ENCODE peak calls at places on chromosomes 11 and 22, in eight cellular contexts. O, M, L, H, F, P, T and G are unnamed samples.

GRCh38 chr11:75422248-75423231 is 10.5 kb downstream of the KLHL35 start:
- DNase-seq in H (no peak), P (peak; percentile 86), F (no peak), T (no peak), M (no peak), O (no peak), L (no peak), G (no peak)

GRCh38 chr11:818396-819128 is at the start of gene PNPLA2:
- DNase-seq in P (peak; percentile 11), O (no peak), L (no peak), M (no peak), H (no peak), F (no peak), T (peak; percentile 79), G (no peak)

GRCh38 chr11:102448869-102449224 is 3.7 kb downstream of the TMEM123 start:
- DNase-seq in O (no peak), T (no peak), H (no peak), P (no peak), L (no peak), F (peak; percentile 66), M (no peak), G (no peak)

GRCh38 chr11:87036756-87037449 is 831 bp upstream of the TMEM135 start:
- DNase-seq in F (no peak), L (no peak), O (no peak), P (peak; percentile 51), M (no peak), T (no peak), H (no peak), G (no peak)

GRCh38 chr22:43894122-43894521 is 2.3 kb upstream of the PNPLA5 start:
- DNase-seq in T (no peak), M (no peak), O (no peak), L (no peak), H (no peak), P (no peak), F (no peak), G (no peak)

GRCh38 chr11:44992181-44992582 is 41.5 kb upstream of the TP53I11 start:
- DNase-seq in H (no peak), O (peak; percentile 57), T (no peak), P (no peak), F (no peak), L (no peak), M (no peak), G (no peak)

GRCh38 chr22:24768537-24769374 is 5.8 kb downstream of the PIWIL3 start:
- DNase-seq in T (peak; percentile 83), M (peak; percentile 55), O (peak; percentile 64), F (peak; percentile 49), L (no peak), H (peak; percentile 30), P (peak; percentile 68), G (peak; percentile 24)

GRCh38 chr11:15707971-15708370 is 593.2 kb downstream of the INSC start:
- DNase-seq in T (peak; percentile 85), P (peak; percentile 9), L (no peak), O (no peak), H (no peak), F (no peak), M (no peak), G (no peak)

GRCh38 chr11:119093666-119093950 is 8.0 kb downstream of the DPAGT1 start:
- DNase-seq in T (no peak), L (no peak), O (no peak), H (no peak), M (no peak), P (no peak), F (no peak), G (no peak)

GRCh38 chr22:34416321-34416900 is 496.1 kb upstream of the LARGE1 start:
- DNase-seq in L (no peak), F (no peak), T (no peak), M (no peak), P (no peak), O (no peak), H (no peak), G (no peak)

GRCh38 chr11:61516191-61516590 is 7.6 kb downstream of the LRRC10B start:
- DNase-seq in O (no peak), M (no peak), P (no peak), L (no peak), T (peak; percentile 72), H (no peak), F (no peak), G (no peak)

GRCh38 chr11:67195971-67196418 is 70.3 kb upstream of the GRK2 start:
- DNase-seq in T (no peak), M (no peak), H (no peak), F (no peak), L (no peak), O (no peak), P (peak; percentile 84), G (no peak)

GRCh38 chr11:1877211-1878133 is 14.2 kb downstream of the PRR33 start:
- DNase-seq in F (no peak), P (peak; percentile 8), M (no peak), H (no peak), T (peak; percentile 90), L (no peak), O (no peak), G (no peak)

GRCh38 chr11:117961896-117962295 is 24.3 kb upstream of the IL10RA start:
- DNase-seq in F (no peak), P (no peak), O (peak; percentile 44), M (no peak), T (no peak), L (no peak), H (no peak), G (no peak)

GRCh38 chr11:112179601-112180000 is 4.3 kb downstream of the BCO2 start:
- DNase-seq in L (no peak), P (no peak), F (no peak), T (no peak), O (no peak), M (no peak), H (no peak), G (no peak)

GRCh38 chr11:88629496-88629895 is 292.0 kb upstream of the CTSC start:
- DNase-seq in T (no peak), H (no peak), L (no peak), P (peak; percentile 20), F (no peak), M (no peak), O (no peak), G (no peak)

GRCh38 chr11:119178166-119178680 is 7.1 kb upstream of the NHERF4 start:
- DNase-seq in L (no peak), O (no peak), T (no peak), H (no peak), P (no peak), M (no peak), F (peak; percentile 63), G (no peak)

GRCh38 chr22:21855715-21856114 is 11.7 kb downstream of the MAPK1 start:
- DNase-seq in O (no peak), H (no peak), L (no peak), M (no peak), P (no peak), T (no peak), F (no peak), G (no peak)

GRCh38 chr22:21858025-21858764 is 9.2 kb downstream of the MAPK1 start:
- DNase-seq in F (no peak), P (no peak), M (no peak), T (no peak), H (no peak), O (no peak), L (no peak), G (no peak)

GRCh38 chr22:21856868-21857267 is 10.6 kb downstream of the MAPK1 start:
- DNase-seq in P (no peak), O (no peak), F (no peak), M (no peak), L (no peak), T (no peak), H (no peak), G (no peak)

GRCh38 chr22:21856197-21856596 is 11.2 kb downstream of the MAPK1 start:
- DNase-seq in T (no peak), F (no peak), O (no peak), H (no peak), P (no peak), L (no peak), M (no peak), G (no peak)

GRCh38 chr22:21857501-21857914 is 9.9 kb downstream of the MAPK1 start:
- DNase-seq in F (no peak), M (no peak), O (no peak), L (no peak), T (no peak), H (no peak), P (no peak), G (no peak)
- H3K27ac ChIP-seq in F (no peak overlapping the region), M (no peak overlapping the region), O (no peak overlapping the region), L (no peak overlapping the region), T (no peak overlapping the region), H (no peak overlapping the region), P (no peak overlapping the region), G (no peak overlapping the region)

DNA sequence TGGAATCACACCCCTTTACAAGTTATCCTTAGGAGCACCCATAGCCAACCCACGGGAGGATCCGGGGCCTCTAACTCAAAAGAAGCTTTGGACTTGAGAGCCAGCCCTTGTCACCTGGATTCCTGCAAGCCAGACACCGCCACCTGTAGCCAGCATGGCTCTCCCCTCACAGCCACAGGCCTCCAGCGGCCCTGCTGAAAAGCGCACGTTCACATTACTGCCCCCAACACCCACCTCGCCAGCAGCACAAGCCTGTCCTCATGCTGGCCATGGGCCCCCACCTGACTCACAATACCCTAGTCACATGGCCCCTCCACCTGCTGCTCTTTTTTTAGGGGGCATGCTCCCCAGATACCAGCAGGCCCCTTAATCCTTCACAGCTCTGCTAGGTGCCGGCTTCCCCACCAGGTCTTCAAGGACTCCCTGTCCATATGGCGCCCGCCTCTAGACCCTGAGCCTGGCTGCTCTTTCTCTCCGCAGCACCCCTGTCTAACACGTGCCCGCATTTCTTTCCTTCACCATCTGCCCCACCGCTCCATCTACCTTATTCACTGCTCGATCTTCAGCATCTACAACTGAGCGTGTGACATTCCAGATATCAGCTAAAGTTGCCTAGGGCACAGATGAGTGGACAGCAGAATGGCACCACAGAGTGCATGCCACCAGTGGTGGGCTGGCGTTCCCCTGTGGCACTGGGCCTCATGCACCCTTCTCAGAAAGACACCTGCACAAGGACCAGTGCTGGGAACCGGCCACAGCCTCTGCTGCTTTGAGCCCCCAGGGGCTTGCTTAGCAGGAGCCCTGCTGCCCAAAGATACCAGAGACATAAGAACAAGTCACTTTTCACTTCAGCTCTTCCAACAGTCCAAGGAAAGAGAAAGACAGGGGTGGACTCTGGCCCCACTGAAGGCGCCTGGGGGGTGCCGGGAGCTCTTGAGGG is 6.6 kb downstream of the CARS1 start:
- DNase-seq in P (no peak), O (no peak), L (no peak), T (peak; percentile 11), H (no peak), F (no peak), M (no peak), G (no peak)
- H3K27ac ChIP-seq in P (peak overlapping the region; percentile 8), O (no peak overlapping the region), L (no peak overlapping the region), T (no peak overlapping the region), H (peak overlapping the region; percentile 72), F (peak overlapping the region; percentile 55), M (no peak overlapping the region), G (peak overlapping the region; percentile 82)

GRCh38 chr11:14422052-14422813 is 63.2 kb upstream of the RRAS2 start:
- DNase-seq in P (peak; percentile 97), F (peak; percentile 98), L (peak; percentile 71), O (peak; percentile 94), M (no peak), H (peak; percentile 63), T (peak; percentile 94), G (no peak)
- H3K27ac ChIP-seq in P (no peak overlapping the region), F (peak overlapping the region; percentile 69), L (peak overlapping the region; percentile 57), O (peak overlapping the region; percentile 18), M (no peak overlapping the region), H (peak overlapping the region; percentile 61), T (peak overlapping the region; percentile 65), G (no peak overlapping the region)

DNA sequence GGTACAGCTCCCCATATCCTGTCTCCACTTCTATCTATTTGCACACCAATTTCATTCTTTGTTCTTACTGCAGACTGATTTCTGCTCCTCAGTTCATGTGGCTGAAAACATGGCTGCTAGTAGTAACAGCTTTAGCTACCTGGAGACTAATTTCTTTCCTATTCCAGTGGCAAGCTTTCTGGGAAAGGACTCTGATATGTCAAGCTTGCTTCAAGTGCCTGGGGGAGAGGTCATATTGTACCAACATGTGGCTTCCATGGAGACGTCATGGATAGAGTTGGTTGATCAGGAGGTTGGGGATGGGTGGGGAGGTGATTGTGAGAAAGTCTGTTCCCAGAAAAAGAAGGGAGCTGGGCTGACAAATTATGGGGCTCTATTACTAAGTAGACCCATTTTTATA is 44.9 kb downstream of the ADM start:
- DNase-seq in O (no peak), L (no peak), H (no peak), F (no peak), M (no peak), P (no peak), T (no peak), G (no peak)
- H3K27ac ChIP-seq in O (no peak overlapping the region), L (no peak overlapping the region), H (no peak overlapping the region), F (no peak overlapping the region), M (no peak overlapping the region), P (no peak overlapping the region), T (no peak overlapping the region), G (no peak overlapping the region)